ENCODE peak calls at places on chromosomes 4 and X, in four cellular contexts. One of them, this sample, is unnamed.

GRCh38 chr4:20544645-20545044 is 155.6 kb upstream of the PACRGL start:
- DNase-seq in PC-3: peak; percentile 38
- DNase-seq in lower lobe of right lung: no peak
- DNase-seq in trophoblast cell: no peak
- DNase-seq in this sample: no peak

GRCh38 chr4:185709802-185710486 is 102.0 kb downstream of the SORBS2 start:
- DNase-seq in PC-3: peak; percentile 9
- DNase-seq in lower lobe of right lung: no peak
- DNase-seq in trophoblast cell: no peak
- DNase-seq in this sample: no peak

GRCh38 chr4:5660185-5660584 is 48.2 kb downstream of the EVC2 start:
- DNase-seq in PC-3: peak; percentile 53
- DNase-seq in lower lobe of right lung: no peak
- DNase-seq in trophoblast cell: no peak
- DNase-seq in this sample: no peak

GRCh38 chrX:56728752-56729151 is 291 bp upstream of the NBDY start:
- DNase-seq in PC-3: peak; percentile 23
- DNase-seq in lower lobe of right lung: no peak
- DNase-seq in trophoblast cell: no peak
- DNase-seq in this sample: no peak

GRCh38 chrX:153456704-153457103 is 10.8 kb upstream of the TREX2 start:
- DNase-seq in PC-3: no peak
- DNase-seq in lower lobe of right lung: no peak
- DNase-seq in trophoblast cell: no peak
- DNase-seq in this sample: no peak

GRCh38 chrX:38050806-38051205 is 44.5 kb downstream of the SYTL5 start:
- DNase-seq in PC-3: peak; percentile 36
- DNase-seq in lower lobe of right lung: no peak
- DNase-seq in trophoblast cell: peak; percentile 52
- DNase-seq in this sample: no peak

GRCh38 chr4:101649790-101650450 is 140.6 kb upstream of the BANK1 start:
- DNase-seq in PC-3: no peak
- DNase-seq in lower lobe of right lung: no peak
- DNase-seq in trophoblast cell: no peak
- DNase-seq in this sample: no peak

GRCh38 chr4:147782087-147782781 is 50.3 kb downstream of the ARHGAP10 start:
- DNase-seq in PC-3: peak; percentile 38
- DNase-seq in lower lobe of right lung: no peak
- DNase-seq in trophoblast cell: peak; percentile 37
- DNase-seq in this sample: no peak

GRCh38 chr4:72767903-72768817 is 199.1 kb upstream of the ADAMTS3 start:
- DNase-seq in PC-3: peak; percentile 45
- DNase-seq in lower lobe of right lung: no peak
- DNase-seq in trophoblast cell: no peak
- DNase-seq in this sample: no peak

GRCh38 chr4:107719211-107719926 is 665 bp downstream of the PAPSS1 start:
- DNase-seq in PC-3: peak; percentile 46
- DNase-seq in lower lobe of right lung: no peak
- DNase-seq in trophoblast cell: no peak
- DNase-seq in this sample: no peak

GRCh38 chrX:40867352-40867751 is 132.0 kb upstream of the MED14 start:
- DNase-seq in PC-3: peak; percentile 70
- DNase-seq in lower lobe of right lung: no peak
- DNase-seq in trophoblast cell: no peak
- DNase-seq in this sample: no peak

GRCh38 chrX:153802513-153803045 is 8.1 kb downstream of the SSR4 start:
- DNase-seq in PC-3: no peak
- DNase-seq in lower lobe of right lung: no peak
- DNase-seq in trophoblast cell: no peak
- DNase-seq in this sample: no peak

GRCh38 chr4:48799157-48799556 is 19.1 kb upstream of the FRYL start:
- DNase-seq in PC-3: peak; percentile 71
- DNase-seq in lower lobe of right lung: no peak
- DNase-seq in trophoblast cell: no peak
- DNase-seq in this sample: no peak

GRCh38 chr4:160848901-160849735 is 1314.7 kb downstream of the FSTL5 start:
- DNase-seq in PC-3: peak; percentile 40
- DNase-seq in lower lobe of right lung: no peak
- DNase-seq in trophoblast cell: no peak
- DNase-seq in this sample: no peak

GRCh38 chrX:49059209-49060191 is 701 bp downstream of the CCDC120 start:
- DNase-seq in PC-3: peak; percentile 30
- DNase-seq in lower lobe of right lung: no peak
- DNase-seq in trophoblast cell: peak; percentile 10
- DNase-seq in this sample: no peak

GRCh38 chr4:173521474-173522159 is 8.4 kb downstream of the HAND2 start:
- DNase-seq in PC-3: no peak
- DNase-seq in lower lobe of right lung: no peak
- DNase-seq in trophoblast cell: no peak
- DNase-seq in this sample: no peak

GRCh38 chr4:41318839-41319530 is 62.3 kb downstream of the UCHL1 start:
- DNase-seq in PC-3: peak; percentile 88
- DNase-seq in lower lobe of right lung: no peak
- DNase-seq in trophoblast cell: peak; percentile 91
- DNase-seq in this sample: no peak

GRCh38 chrX:113868169-113868568 is 715.7 kb upstream of the HTR2C start:
- DNase-seq in PC-3: no peak
- DNase-seq in lower lobe of right lung: no peak
- DNase-seq in trophoblast cell: peak; percentile 9
- DNase-seq in this sample: no peak

GRCh38 chrX:19566359-19567141 is 51.2 kb upstream of the MAP3K15 start:
- DNase-seq in PC-3: no peak
- DNase-seq in lower lobe of right lung: no peak
- DNase-seq in trophoblast cell: no peak
- DNase-seq in this sample: no peak

GRCh38 chr4:162498168-162498567 is 334.4 kb upstream of the FSTL5 start:
- DNase-seq in PC-3: no peak
- DNase-seq in lower lobe of right lung: no peak
- DNase-seq in trophoblast cell: no peak
- DNase-seq in this sample: no peak

GRCh38 chr4:121199742-121200561 is 35.8 kb upstream of the TNIP3 start:
- DNase-seq in PC-3: no peak
- DNase-seq in lower lobe of right lung: no peak
- DNase-seq in trophoblast cell: no peak
- DNase-seq in this sample: no peak

GRCh38 chr4:80362578-80363181 is 27.1 kb downstream of the CFAP299 start:
- DNase-seq in PC-3: peak; percentile 70
- DNase-seq in lower lobe of right lung: no peak
- DNase-seq in trophoblast cell: peak; percentile 32
- DNase-seq in this sample: no peak

GRCh38 chrX:154719132-154719675 is 31.7 kb downstream of the GAB3 start:
- DNase-seq in PC-3: peak; percentile 81
- DNase-seq in lower lobe of right lung: no peak
- DNase-seq in trophoblast cell: peak; percentile 82
- DNase-seq in this sample: no peak

GRCh38 chr4:184541918-184542317 is 67.6 kb upstream of the IRF2 start:
- DNase-seq in PC-3: no peak
- DNase-seq in lower lobe of right lung: no peak
- DNase-seq in trophoblast cell: no peak
- DNase-seq in this sample: no peak

GRCh38 chr4:165783626-165784025 is 89.4 kb upstream of the TLL1 start:
- DNase-seq in PC-3: no peak
- DNase-seq in lower lobe of right lung: no peak
- DNase-seq in trophoblast cell: no peak
- DNase-seq in this sample: no peak

GRCh38 chr4:76376534-76376933 is 44.4 kb downstream of the CCDC158 start:
- DNase-seq in PC-3: no peak
- DNase-seq in lower lobe of right lung: no peak
- DNase-seq in trophoblast cell: no peak
- DNase-seq in this sample: no peak

GRCh38 chrX:16002185-16002584 is 121.2 kb upstream of the GRPR start:
- DNase-seq in PC-3: peak; percentile 48
- DNase-seq in lower lobe of right lung: no peak
- DNase-seq in trophoblast cell: no peak
- DNase-seq in this sample: no peak

GRCh38 chr4:53706422-53707032 is 115.2 kb upstream of the LNX1 start:
- DNase-seq in PC-3: peak; percentile 87
- DNase-seq in lower lobe of right lung: no peak
- DNase-seq in trophoblast cell: peak; percentile 19
- DNase-seq in this sample: no peak

GRCh38 chr4:145808021-145808650 is 128.2 kb downstream of the C4orf51 start:
- DNase-seq in PC-3: peak; percentile 98
- DNase-seq in lower lobe of right lung: no peak
- DNase-seq in trophoblast cell: peak; percentile 85
- DNase-seq in this sample: no peak

GRCh38 chrX:10794203-10794630 is 173.8 kb upstream of the MID1 start:
- DNase-seq in PC-3: no peak
- DNase-seq in lower lobe of right lung: no peak
- DNase-seq in trophoblast cell: no peak
- DNase-seq in this sample: no peak

GRCh38 chr4:187451776-187452175 is 543.8 kb upstream of the ZFP42 start:
- DNase-seq in PC-3: no peak
- DNase-seq in lower lobe of right lung: no peak
- DNase-seq in trophoblast cell: no peak
- DNase-seq in this sample: no peak

GRCh38 chr4:100294356-100294755 is 104.1 kb upstream of the DDIT4L start:
- DNase-seq in PC-3: no peak
- DNase-seq in lower lobe of right lung: no peak
- DNase-seq in trophoblast cell: no peak
- DNase-seq in this sample: no peak

GRCh38 chr4:164807611-164808010 is 53.7 kb downstream of the SMIM31 start:
- DNase-seq in PC-3: no peak
- DNase-seq in lower lobe of right lung: peak; percentile 52
- DNase-seq in trophoblast cell: no peak
- DNase-seq in this sample: no peak

GRCh38 chrX:6313356-6313755 is 84.7 kb upstream of the NLGN4X start:
- DNase-seq in PC-3: no peak
- DNase-seq in lower lobe of right lung: no peak
- DNase-seq in trophoblast cell: no peak
- DNase-seq in this sample: no peak

GRCh38 chr4:128776794-128777216 is 32.7 kb upstream of the JADE1 start:
- DNase-seq in PC-3: peak; percentile 65
- DNase-seq in lower lobe of right lung: peak; percentile 87
- DNase-seq in trophoblast cell: peak; percentile 87
- DNase-seq in this sample: peak; percentile 40

GRCh38 chr4:1246901-1247810 is 1.8 kb downstream of the CTBP1 start:
- DNase-seq in PC-3: no peak
- DNase-seq in lower lobe of right lung: peak; percentile 50
- DNase-seq in trophoblast cell: no peak
- DNase-seq in this sample: no peak

DNA sequence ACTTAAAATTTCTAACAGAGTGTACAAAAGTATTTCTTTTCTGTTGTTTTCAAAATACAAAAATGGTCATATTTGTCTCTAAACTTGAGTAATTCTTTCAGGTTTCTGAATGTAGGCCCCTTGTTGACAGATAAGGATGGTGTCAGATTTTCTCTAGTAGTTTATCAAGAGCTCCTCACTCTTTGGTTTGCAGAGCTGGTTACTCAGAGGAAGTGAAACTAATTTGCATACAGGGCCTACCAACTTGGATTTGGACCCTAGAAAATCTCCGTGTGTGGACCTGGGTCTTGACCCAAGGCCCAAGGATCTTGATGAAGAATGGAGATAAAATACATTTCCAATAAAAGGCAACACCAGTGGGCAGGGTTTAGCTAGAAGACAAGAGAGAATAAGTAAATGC is 433 bp upstream of the ADH6 start:
- DNase-seq in PC-3: no peak
- DNase-seq in lower lobe of right lung: no peak
- DNase-seq in trophoblast cell: no peak
- DNase-seq in this sample: no peak
- H3K27ac ChIP-seq in PC-3: no peak overlapping the region
- H3K27ac ChIP-seq in lower lobe of right lung: no peak overlapping the region
- H3K27ac ChIP-seq in trophoblast cell: no peak overlapping the region
- H3K27ac ChIP-seq in this sample: no peak overlapping the region

GRCh38 chrX:72308209-72308565 is 2.5 kb upstream of the CITED1 start:
- DNase-seq in PC-3: no peak
- DNase-seq in lower lobe of right lung: no peak
- DNase-seq in trophoblast cell: no peak
- DNase-seq in this sample: no peak

GRCh38 chrX:72306851-72307645 is 1.3 kb upstream of the CITED1 start:
- DNase-seq in PC-3: peak; percentile 71
- DNase-seq in lower lobe of right lung: peak; percentile 72
- DNase-seq in trophoblast cell: peak; percentile 16
- DNase-seq in this sample: peak; percentile 4

GRCh38 chrX:72307646-72308051 is 1.9 kb upstream of the CITED1 start:
- DNase-seq in PC-3: no peak
- DNase-seq in lower lobe of right lung: no peak
- DNase-seq in trophoblast cell: no peak
- DNase-seq in this sample: no peak

GRCh38 chrX:72309297-72310071 is 3.8 kb upstream of the CITED1 start:
- DNase-seq in PC-3: no peak
- DNase-seq in lower lobe of right lung: no peak
- DNase-seq in trophoblast cell: no peak
- DNase-seq in this sample: no peak

GRCh38 chrX:72308566-72309296 is 3.0 kb upstream of the CITED1 start:
- DNase-seq in PC-3: peak; percentile 71
- DNase-seq in lower lobe of right lung: peak; percentile 53
- DNase-seq in trophoblast cell: peak; percentile 17
- DNase-seq in this sample: no peak
- H3K27me3 ChIP-seq in PC-3: peaks cover 24% of the 10 kb centered on the region
- H3K27me3 ChIP-seq in lower lobe of right lung: peaks cover 23% of the 10 kb centered on the region
- H3K27me3 ChIP-seq in trophoblast cell: peaks cover 36% of the 10 kb centered on the region
- H3K27me3 ChIP-seq in this sample: no peaks in the 10 kb centered on the region

DNA sequence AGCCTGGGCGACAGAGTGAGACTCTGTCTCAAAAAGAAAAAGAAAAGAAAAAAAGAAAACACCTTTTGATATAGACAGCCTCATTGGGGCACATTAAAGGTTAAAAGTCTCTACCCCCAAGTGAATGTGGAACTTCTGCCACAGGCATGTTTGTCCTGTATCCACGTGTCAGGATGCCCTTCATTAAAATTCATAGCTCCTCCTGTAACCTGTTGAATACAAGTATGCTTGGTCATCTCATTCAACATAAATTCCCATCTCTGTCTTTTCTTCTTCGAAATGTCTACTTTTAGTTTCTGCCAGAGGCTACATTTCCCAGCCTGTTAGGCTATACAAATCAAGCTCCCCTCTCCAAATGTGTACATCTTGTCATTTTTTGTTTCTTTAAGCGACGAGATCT is 25.8 kb downstream of the P2RY8 start:
- DNase-seq in PC-3: no peak
- DNase-seq in lower lobe of right lung: no peak
- DNase-seq in trophoblast cell: no peak
- DNase-seq in this sample: no peak
- H3K4me3 ChIP-seq in PC-3: no peak overlapping the region
- H3K4me3 ChIP-seq in lower lobe of right lung: no peak overlapping the region
- H3K4me3 ChIP-seq in trophoblast cell: no peak overlapping the region
- H3K4me3 ChIP-seq in this sample: no peak overlapping the region

GRCh38 chr4:16136321-16136720 is 52.5 kb upstream of the PROM1 start:
- DNase-seq in PC-3: no peak
- DNase-seq in lower lobe of right lung: no peak
- DNase-seq in trophoblast cell: no peak
- DNase-seq in this sample: no peak
- H3K27ac ChIP-seq in PC-3: no peak overlapping the region
- H3K27ac ChIP-seq in lower lobe of right lung: no peak overlapping the region
- H3K27ac ChIP-seq in trophoblast cell: no peak overlapping the region
- H3K27ac ChIP-seq in this sample: no peak overlapping the region

This sample was measured in thoracic aorta.